ENCODE peak calls at places on chromosome 18, in six cellular contexts. V, J, S, M, P and E are unnamed samples.

GRCh38 chr18:44625367-44625766 is 55.3 kb upstream of the SETBP1 start:
- DNase-seq in V (no peak), J (no peak), S (no peak), M (no peak), P (no peak), E (no peak)

GRCh38 chr18:79604913-79605235 is 74.7 kb upstream of the CTDP1 start:
- DNase-seq in V (peak), J (no peak), S (no peak), M (no peak), P (peak), E (no peak)

GRCh38 chr18:63186934-63187574 is 132.5 kb downstream of the BCL2 start:
- DNase-seq in V (no peak), J (no peak), S (no peak), M (no peak), P (no peak), E (no peak)

GRCh38 chr18:27685807-27686412 is 491.0 kb downstream of the CDH2 start:
- DNase-seq in V (no peak), J (no peak), S (no peak), M (peak), P (no peak), E (peak)

GRCh38 chr18:48803951-48804855 is 146.6 kb downstream of the SMAD7 start:
- DNase-seq in V (peak), J (peak), S (no peak), M (no peak), P (peak), E (peak)

GRCh38 chr18:26228562-26229260 is 2.5 kb downstream of the TAF4B start:
- DNase-seq in V (no peak), J (no peak), S (no peak), M (peak), P (no peak), E (no peak)

GRCh38 chr18:22207022-22207758 is 37.8 kb downstream of the GATA6 start:
- DNase-seq in V (no peak), J (no peak), S (no peak), M (no peak), P (no peak), E (no peak)

GRCh38 chr18:34913837-34914755 is 127.1 kb upstream of the MAPRE2 start:
- DNase-seq in V (no peak), J (no peak), S (no peak), M (no peak), P (no peak), E (no peak)

GRCh38 chr18:74069178-74070050 is 78.2 kb downstream of the FBXO15 start:
- DNase-seq in V (no peak), J (no peak), S (no peak), M (no peak), P (no peak), E (no peak)

GRCh38 chr18:47604041-47604440 is 326.4 kb downstream of the SMAD2 start:
- DNase-seq in V (no peak), J (no peak), S (no peak), M (no peak), P (no peak), E (no peak)

GRCh38 chr18:41266616-41267015 is 688.4 kb upstream of the PIK3C3 start:
- DNase-seq in V (no peak), J (no peak), S (no peak), M (peak), P (no peak), E (no peak)

GRCh38 chr18:53819671-53820070 is 404.8 kb downstream of the MBD2 start:
- DNase-seq in V (no peak), J (no peak), S (no peak), M (no peak), P (no peak), E (no peak)

GRCh38 chr18:45938488-45938935 is 28.6 kb downstream of the EPG5 start:
- DNase-seq in V (no peak), J (no peak), S (no peak), M (no peak), P (no peak), E (no peak)

GRCh38 chr18:34003687-34004086 is 221.0 kb downstream of the NOL4 start:
- DNase-seq in V (no peak), J (no peak), S (no peak), M (no peak), P (no peak), E (no peak)

GRCh38 chr18:12321331-12321730 is 13.3 kb downstream of the TUBB6 start:
- DNase-seq in V (no peak), J (no peak), S (no peak), M (no peak), P (no peak), E (no peak)

GRCh38 chr18:74450626-74451025 is 6.5 kb downstream of the DIPK1C start:
- DNase-seq in V (no peak), J (no peak), S (no peak), M (no peak), P (no peak), E (no peak)

GRCh38 chr18:7492385-7492784 is 74.7 kb upstream of the PTPRM start:
- DNase-seq in V (no peak), J (no peak), S (no peak), M (no peak), P (no peak), E (no peak)

DNA sequence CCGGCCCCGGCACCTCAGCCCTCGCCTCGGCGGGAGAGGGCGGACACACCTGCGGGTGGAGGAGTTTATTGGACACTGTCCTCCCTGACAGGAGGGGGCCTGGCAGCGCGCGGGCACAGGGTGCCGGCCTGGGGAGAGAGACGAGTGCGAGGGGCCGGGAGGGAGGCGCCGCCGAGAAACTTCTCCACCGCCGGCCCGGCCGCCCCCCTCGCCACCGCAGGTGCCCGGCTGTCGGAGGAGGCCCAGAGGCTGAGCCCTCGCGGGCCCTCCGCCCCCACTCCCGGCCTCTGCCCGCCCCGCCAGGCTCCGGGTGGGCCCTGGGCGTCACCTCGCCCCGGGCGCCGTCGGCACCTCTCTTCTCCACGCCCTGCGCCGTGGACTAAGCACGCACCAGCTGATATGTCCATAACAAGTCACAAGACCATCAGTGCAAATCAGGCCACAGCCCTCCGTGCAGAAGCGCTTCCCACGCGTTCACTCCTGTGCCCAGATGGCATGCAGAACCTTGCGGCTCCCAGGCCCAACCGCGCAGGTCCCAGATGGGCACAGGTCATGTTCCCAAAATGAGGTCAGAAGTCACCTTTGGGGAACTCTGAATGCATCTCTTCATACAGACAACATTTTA is 311.2 kb downstream of the CELF4 start:
- DNase-seq in V (no peak), J (peak), S (no peak), M (no peak), P (no peak), E (no peak)
- H3K4me3 ChIP-seq in V (peak), J (peak), S (no peak), M (peak), P (peak), E (peak)

GRCh38 chr18:23569299-23570063 is 16.8 kb downstream of the NPC1 start:
- DNase-seq in V (no peak), J (no peak), S (no peak), M (no peak), P (no peak), E (no peak)

GRCh38 chr18:23563377-23564043 is 22.8 kb downstream of the NPC1 start:
- DNase-seq in V (no peak), J (no peak), S (no peak), M (no peak), P (no peak), E (no peak)

GRCh38 chr18:23568265-23568664 is 18.0 kb downstream of the NPC1 start:
- DNase-seq in V (no peak), J (no peak), S (no peak), M (no peak), P (no peak), E (no peak)

GRCh38 chr18:23568739-23569138 is 17.6 kb downstream of the NPC1 start:
- DNase-seq in V (no peak), J (no peak), S (no peak), M (no peak), P (no peak), E (no peak)

DNA sequence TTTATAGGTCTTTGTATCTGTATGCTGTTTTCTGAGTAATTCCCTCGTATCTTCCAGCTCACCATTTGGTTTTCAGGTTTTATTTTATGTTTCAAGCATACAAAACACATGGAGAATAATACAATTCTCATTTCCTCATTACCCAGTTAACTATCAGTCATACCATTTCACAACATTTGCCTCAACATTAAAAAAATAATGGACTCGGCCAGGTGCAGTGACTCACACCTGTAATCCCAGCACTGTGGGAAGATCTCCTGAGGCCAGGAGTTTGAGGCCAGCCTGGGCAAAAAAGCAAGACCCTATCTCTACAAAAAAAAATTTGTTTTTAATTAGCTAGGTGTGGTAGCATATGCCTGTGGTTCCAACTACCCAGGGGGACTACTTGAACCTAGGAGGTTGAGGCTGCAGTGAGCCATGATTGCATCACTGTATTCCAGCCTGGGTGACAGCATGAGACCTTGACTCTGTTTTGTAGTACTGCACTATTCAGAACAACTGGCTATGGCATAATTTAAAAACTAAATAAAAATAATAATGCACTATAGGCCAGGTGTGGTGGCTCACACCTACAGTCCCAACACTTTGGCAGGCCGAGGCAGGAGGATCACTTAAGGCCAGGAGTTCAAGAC is 20.3 kb downstream of the NPC1 start:
- DNase-seq in V (no peak), J (no peak), S (no peak), M (peak), P (no peak), E (no peak)
- TF ChIP-seq CTCF in V (no peak), J (no peak), S (no peak), M (no peak), P (no peak), E (no peak)

DNA sequence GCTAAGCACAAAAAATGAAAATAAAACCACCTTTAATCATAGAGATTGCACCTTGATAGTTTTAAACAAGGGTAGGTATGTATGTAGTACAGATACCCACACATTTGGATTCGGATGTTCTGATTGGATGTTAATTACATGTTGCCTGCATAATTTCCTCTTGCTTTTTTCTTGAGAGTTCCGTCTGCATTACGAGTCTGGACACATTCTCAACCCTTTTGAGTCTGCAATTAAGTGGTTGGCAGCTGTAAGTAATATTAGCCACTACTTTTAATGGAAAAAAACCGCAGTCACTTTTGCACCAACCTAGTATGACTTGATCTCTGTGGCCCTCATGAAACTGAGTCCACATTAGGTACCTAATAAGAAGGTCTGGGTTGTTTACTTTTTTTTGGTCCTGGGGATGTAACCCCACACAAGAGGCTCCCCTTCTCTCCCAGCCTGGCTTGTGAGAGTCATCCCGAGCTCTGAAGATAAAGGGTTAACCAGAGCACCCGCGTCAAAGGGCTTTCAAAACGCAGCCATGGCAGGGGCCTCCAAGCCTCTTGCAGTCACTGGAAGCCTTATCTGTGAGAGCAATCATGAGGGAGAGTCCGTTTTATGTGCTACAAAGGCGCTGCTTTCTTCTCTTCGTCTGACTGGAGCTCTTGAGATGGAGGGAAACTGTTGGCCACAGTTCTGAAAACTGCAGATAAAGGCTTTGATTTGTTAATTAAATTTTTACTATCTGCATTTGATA is 217.4 kb downstream of the VAPA start:
- DNase-seq in V (no peak), J (no peak), S (no peak), M (no peak), P (no peak), E (no peak)
- H3K27ac ChIP-seq in V (no peak), J (no peak), S (no peak), M (no peak), P (no peak), E (no peak)

DNA sequence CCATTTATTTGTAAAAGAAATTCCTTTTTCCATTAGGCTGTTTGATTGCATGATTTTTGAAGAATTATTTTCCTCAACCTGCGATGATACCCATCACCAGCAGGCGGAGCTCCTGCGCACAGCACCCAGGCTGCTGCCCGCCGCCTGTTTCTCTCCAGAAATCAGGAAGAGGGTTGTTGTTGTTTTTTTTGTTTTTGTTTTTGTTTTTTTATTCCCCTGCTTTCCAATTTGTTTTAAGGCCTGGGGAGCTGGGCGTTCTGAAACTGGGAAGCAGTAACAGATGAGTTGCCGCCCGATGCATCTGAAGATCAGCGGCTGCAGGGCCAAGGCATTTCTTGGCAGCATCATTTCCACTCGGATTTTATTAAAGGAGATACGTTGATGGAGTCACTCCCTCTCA is 132.1 kb downstream of the MBP start:
- DNase-seq in V (peak), J (no peak), S (peak), M (peak), P (peak), E (no peak)
- H3K4me3 ChIP-seq in V (no peak), J (no peak), S (no peak), M (peak), P (no peak), E (no peak)

DNA sequence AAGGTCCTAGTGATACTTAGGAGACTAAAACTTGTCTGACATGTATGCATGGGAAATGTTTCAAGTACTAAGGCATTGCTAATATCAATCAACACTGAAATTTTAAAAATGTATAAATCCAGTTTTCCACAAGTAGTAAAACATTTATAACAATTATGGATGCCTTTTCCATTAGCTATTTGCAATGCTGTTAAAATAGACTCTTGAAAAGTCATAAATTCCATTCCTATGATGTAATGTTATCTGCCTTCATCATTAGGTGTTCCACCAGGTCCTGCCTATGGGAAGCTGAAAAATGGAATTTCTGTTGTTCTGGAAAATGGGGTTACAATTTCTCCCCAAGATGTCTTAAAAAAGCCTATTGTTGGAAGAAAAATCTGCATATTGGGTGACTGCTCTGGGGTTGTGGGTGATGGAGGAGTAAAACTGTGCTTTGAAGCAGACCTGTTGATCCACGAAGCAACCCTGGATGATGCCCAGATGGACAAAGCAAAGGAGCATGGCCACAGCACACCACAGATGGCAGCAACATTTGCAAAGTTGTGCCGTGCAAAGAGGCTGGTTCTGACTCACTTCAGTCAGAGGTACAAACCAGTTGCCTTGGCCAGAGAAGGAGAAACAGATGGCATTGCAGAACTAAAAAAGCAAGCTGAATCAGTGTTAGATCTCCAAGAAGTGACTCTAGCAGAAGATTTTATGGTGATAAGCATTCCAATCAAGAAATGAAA is 18.7 kb downstream of the ELAC1 start:
- DNase-seq in V (no peak), J (no peak), S (no peak), M (peak), P (no peak), E (no peak)
- TF ChIP-seq CTCF in V (no peak), J (no peak), S (no peak), M (no peak), P (no peak), E (no peak)

GRCh38 chr18:56575819-56576663 is 62.4 kb downstream of the TXNL1 start:
- DNase-seq in V (no peak), J (no peak), S (no peak), M (peak), P (no peak), E (no peak)
- H3K27ac ChIP-seq in V (no peak), J (no peak), S (no peak), M (no peak), P (peak), E (peak)